ENCODE peak calls at places on chromosomes 7 and 10, in seven cellular contexts. W is dermis blood vessel endothelial cell; U is activated CD4-positive, alpha-beta T cell treated with anti-CD3 and anti-CD28 coated beads, Interleukin-2, amount 50 U/mL, for 4 hours; J is T-helper 1 cell; Y is MCF 10A; A is A549; V is NCI-H345. P is an unnamed sample.
A peak's percentile ranks its signal among the peaks of the same experiment; 100 is the strongest.

GRCh38 chr7:151409555-151410404 is at the start of gene WDR86:
- DNase-seq in J (peak; percentile 13), V (no peak), W (no peak), U (no peak), Y (no peak), A (no peak), P (no peak)

GRCh38 chr10:7529638-7530037 is 118.8 kb upstream of the SFMBT2 start:
- DNase-seq in V (no peak), J (no peak), A (peak; percentile 44), Y (peak; percentile 56), U (no peak), W (no peak), P (no peak)

GRCh38 chr10:44774676-44775401 is 136.3 kb upstream of the TMEM72 start:
- DNase-seq in Y (no peak), W (no peak), J (no peak), U (no peak), V (no peak), A (no peak), P (no peak)

GRCh38 chr7:93374345-93374940 is 142.3 kb downstream of the VPS50 start:
- DNase-seq in V (peak; percentile 20), W (peak; percentile 60), J (no peak), A (peak; percentile 45), Y (peak; percentile 47), U (no peak), P (no peak)

GRCh38 chr7:101952355-101953247 is 135.2 kb downstream of the CUX1 start:
- DNase-seq in Y (peak; percentile 64), J (no peak), U (no peak), V (no peak), A (no peak), W (peak; percentile 90), P (no peak)

GRCh38 chr10:133230387-133231195 is 574 bp downstream of the UTF1 start:
- DNase-seq in A (peak; percentile 48), Y (no peak), V (peak; percentile 27), W (no peak), U (no peak), J (no peak), P (no peak)

GRCh38 chr10:3668276-3668960 is 116.6 kb downstream of the KLF6 start:
- DNase-seq in J (peak; percentile 58), U (peak; percentile 64), V (no peak), A (no peak), W (no peak), Y (peak; percentile 85), P (peak; percentile 55)

GRCh38 chr7:32506266-32507054 is 11.2 kb downstream of the AVL9 start:
- DNase-seq in V (no peak), W (peak; percentile 30), Y (peak; percentile 89), J (no peak), U (peak; percentile 32), A (peak; percentile 79), P (no peak)

GRCh38 chr7:33965116-33965827 is 59.9 kb downstream of the BMPER start:
- DNase-seq in Y (no peak), A (no peak), U (no peak), J (no peak), W (no peak), V (no peak), P (no peak)

GRCh38 chr7:80644054-80644453 is 5.6 kb downstream of the CD36 start:
- DNase-seq in Y (no peak), V (no peak), U (no peak), J (no peak), A (no peak), W (no peak), P (no peak)

GRCh38 chr7:35241884-35242283 is 12.0 kb downstream of the TBX20 start:
- DNase-seq in Y (peak; percentile 27), U (no peak), A (no peak), J (no peak), V (no peak), W (no peak), P (no peak)

GRCh38 chr7:129299889-129300288 is 75.1 kb downstream of the AHCYL2 start:
- DNase-seq in V (no peak), U (no peak), A (no peak), Y (no peak), J (no peak), W (no peak), P (no peak)

GRCh38 chr10:73759512-73760115 is 15.4 kb downstream of the SEC24C start:
- DNase-seq in Y (no peak), U (no peak), J (peak; percentile 68), W (no peak), V (no peak), A (no peak), P (peak; percentile 42)

GRCh38 chr7:38335490-38336135 is 62.2 kb upstream of the TARP start:
- DNase-seq in Y (peak; percentile 87), W (peak; percentile 91), V (peak; percentile 41), A (peak; percentile 89), J (peak; percentile 71), U (peak; percentile 72), P (peak; percentile 75)

GRCh38 chr10:100654835-100655759 is 90.3 kb upstream of the PAX2 start:
- DNase-seq in Y (no peak), J (no peak), A (no peak), V (peak; percentile 7), U (no peak), W (no peak), P (peak; percentile 11)

GRCh38 chr7:5282464-5283316 is at the start of gene SLC29A4:
- DNase-seq in J (no peak), A (peak; percentile 48), W (peak; percentile 19), U (no peak), Y (no peak), V (peak; percentile 37), P (no peak)

GRCh38 chr10:71211053-71211452 is 1.3 kb upstream of the UNC5B start:
- DNase-seq in Y (no peak), U (no peak), A (no peak), W (no peak), V (no peak), J (no peak), P (no peak)

GRCh38 chr7:27917774-27918314 is 177.9 kb downstream of the TAX1BP1 start:
- DNase-seq in A (peak; percentile 69), Y (no peak), J (no peak), W (peak; percentile 68), U (no peak), V (no peak), P (no peak)

GRCh38 chr10:88672041-88672440 is 7.8 kb downstream of the LIPF start:
- DNase-seq in A (no peak), J (no peak), V (no peak), W (no peak), U (no peak), Y (no peak), P (no peak)

GRCh38 chr7:157457355-157458253 is 120.8 kb downstream of the DNAJB6 start:
- DNase-seq in V (no peak), Y (no peak), J (no peak), A (no peak), W (no peak), U (no peak), P (no peak)

GRCh38 chr7:75762350-75762917 is 9.6 kb downstream of the CCL26 start:
- DNase-seq in V (peak; percentile 53), A (peak; percentile 80), Y (peak; percentile 69), U (no peak), W (peak; percentile 70), J (no peak), P (no peak)

GRCh38 chr7:29976673-29977072 is 12.9 kb downstream of the SCRN1 start:
- DNase-seq in U (no peak), Y (no peak), V (no peak), J (no peak), W (peak; percentile 37), A (no peak), P (no peak)

GRCh38 chr7:98555403-98555802 is 61.7 kb upstream of the NPTX2 start:
- DNase-seq in A (no peak), J (no peak), Y (peak; percentile 40), U (no peak), V (peak; percentile 83), W (no peak), P (no peak)

GRCh38 chr7:17007841-17008240 is 126.1 kb upstream of the AGR3 start:
- DNase-seq in A (no peak), Y (peak; percentile 73), U (no peak), V (no peak), J (no peak), W (no peak), P (no peak)

GRCh38 chr7:132933076-132933466 is 148.8 kb downstream of the CHCHD3 start:
- DNase-seq in J (no peak), V (no peak), Y (peak; percentile 17), W (no peak), A (no peak), U (no peak), P (no peak)

GRCh38 chr7:77450054-77450453 is 33.9 kb upstream of the GSAP start:
- DNase-seq in A (no peak), Y (no peak), W (no peak), V (no peak), J (no peak), U (no peak), P (no peak)

GRCh38 chr10:89352039-89352597 is 24.3 kb downstream of the IFIT3 start:
- DNase-seq in A (peak; percentile 80), J (no peak), W (no peak), U (no peak), Y (peak; percentile 82), V (no peak), P (no peak)

GRCh38 chr10:34181545-34182300 is 633.4 kb downstream of the PARD3 start:
- DNase-seq in J (no peak), V (no peak), W (peak; percentile 47), A (peak; percentile 10), Y (no peak), U (no peak), P (no peak)

GRCh38 chr10:106402455-106402854 is 762.1 kb downstream of the SORCS1 start:
- DNase-seq in J (no peak), V (no peak), A (no peak), W (no peak), U (no peak), Y (no peak), P (no peak)

GRCh38 chr10:1293636-1294440 is 237.7 kb downstream of the WDR37 start:
- DNase-seq in A (no peak), W (no peak), V (no peak), Y (no peak), J (no peak), U (no peak), P (no peak)

GRCh38 chr10:121154846-121155245 is 303.7 kb downstream of the WDR11 start:
- DNase-seq in U (no peak), Y (peak; percentile 57), V (peak; percentile 71), W (no peak), A (no peak), J (no peak), P (no peak)

P was measured in stimulated activated CD8-positive, alpha-beta memory T cell treated with anti-CD3 and anti-CD28 coated beads, Interleukin-7, amount 100 ng/mL, for 4 hours.